ENCODE peak calls at places on chromosomes 13 and 19, in nine cellular contexts. G, B, Q, Y, V, X, F, C and N are unnamed samples.

GRCh38 chr19:19406878-19407639 is 1.6 kb downstream of the GATAD2A start:
- DNase-seq in C (no peak), B (peak; percentile 55), G (peak; percentile 37), Y (no peak), Q (no peak), V (no peak), X (peak; percentile 60), F (peak; percentile 23), N (no peak)

GRCh38 chr13:106496072-106496997 is 39.1 kb downstream of the EFNB2 start:
- DNase-seq in V (peak; percentile 58), Q (no peak), G (no peak), C (no peak), B (peak; percentile 47), F (no peak), Y (no peak), X (no peak), N (no peak)

GRCh38 chr13:75507027-75508001 is 25.3 kb upstream of the TBC1D4 start:
- DNase-seq in C (no peak), F (no peak), Q (no peak), X (no peak), G (no peak), B (no peak), Y (no peak), V (no peak), N (no peak)

GRCh38 chr13:113905018-113905417 is 41.1 kb upstream of the GAS6 start:
- DNase-seq in C (peak; percentile 16), V (no peak), B (no peak), G (no peak), Y (no peak), X (no peak), Q (no peak), F (no peak), N (no peak)

GRCh38 chr13:101416181-101417042 is at the start of gene NALCN:
- DNase-seq in F (no peak), V (no peak), Y (no peak), Q (no peak), G (no peak), C (no peak), B (peak; percentile 9), X (peak; percentile 63), N (no peak)

GRCh38 chr19:46240693-46241092 is 11.2 kb downstream of the IGFL1 start:
- DNase-seq in X (no peak), C (no peak), V (no peak), G (no peak), F (no peak), Q (no peak), Y (no peak), B (no peak), N (no peak)

GRCh38 chr19:3644351-3645066 is 17.9 kb upstream of the CACTIN start:
- DNase-seq in C (no peak), Y (no peak), V (no peak), Q (no peak), G (no peak), X (peak; percentile 70), B (peak; percentile 31), F (no peak), N (no peak)

GRCh38 chr13:66210677-66211076 is 1019.5 kb downstream of the PCDH9 start:
- DNase-seq in C (no peak), G (no peak), F (no peak), V (no peak), Q (peak; percentile 50), Y (no peak), X (peak; percentile 83), B (peak; percentile 91), N (no peak)

GRCh38 chr13:58960909-58961308 is 1202.8 kb downstream of the DIAPH3 start:
- DNase-seq in G (no peak), C (no peak), B (peak; percentile 44), Y (no peak), Q (no peak), V (no peak), F (no peak), X (no peak), N (no peak)

GRCh38 chr19:37986048-37986750 is 79.2 kb downstream of the SIPA1L3 start:
- DNase-seq in V (no peak), G (peak; percentile 11), X (no peak), Y (peak; percentile 56), Q (no peak), B (no peak), F (no peak), C (no peak), N (no peak)

GRCh38 chr13:110044521-110045200 is 258.3 kb upstream of the IRS2 start:
- DNase-seq in B (peak; percentile 14), Y (no peak), C (no peak), V (no peak), Q (no peak), X (peak; percentile 67), G (no peak), F (no peak), N (no peak)

GRCh38 chr13:60167121-60167520 is 3.4 kb upstream of the DIAPH3 start:
- DNase-seq in F (no peak), B (no peak), Q (no peak), C (no peak), G (no peak), Y (no peak), X (no peak), V (no peak), N (no peak)

GRCh38 chr13:60165391-60166099 is 1.8 kb upstream of the DIAPH3 start:
- DNase-seq in G (no peak), Q (peak; percentile 30), B (peak; percentile 76), X (peak; percentile 27), C (no peak), F (no peak), Y (no peak), V (no peak), N (no peak)

GRCh38 chr13:60170414-60170813 is 6.7 kb upstream of the DIAPH3 start:
- DNase-seq in Y (no peak), B (no peak), F (no peak), C (no peak), G (no peak), X (no peak), Q (no peak), V (no peak), N (no peak)

GRCh38 chr13:60174113-60174512 is 10.4 kb upstream of the DIAPH3 start:
- DNase-seq in Q (no peak), G (no peak), Y (no peak), V (no peak), B (no peak), C (no peak), F (no peak), X (no peak), N (no peak)

DNA sequence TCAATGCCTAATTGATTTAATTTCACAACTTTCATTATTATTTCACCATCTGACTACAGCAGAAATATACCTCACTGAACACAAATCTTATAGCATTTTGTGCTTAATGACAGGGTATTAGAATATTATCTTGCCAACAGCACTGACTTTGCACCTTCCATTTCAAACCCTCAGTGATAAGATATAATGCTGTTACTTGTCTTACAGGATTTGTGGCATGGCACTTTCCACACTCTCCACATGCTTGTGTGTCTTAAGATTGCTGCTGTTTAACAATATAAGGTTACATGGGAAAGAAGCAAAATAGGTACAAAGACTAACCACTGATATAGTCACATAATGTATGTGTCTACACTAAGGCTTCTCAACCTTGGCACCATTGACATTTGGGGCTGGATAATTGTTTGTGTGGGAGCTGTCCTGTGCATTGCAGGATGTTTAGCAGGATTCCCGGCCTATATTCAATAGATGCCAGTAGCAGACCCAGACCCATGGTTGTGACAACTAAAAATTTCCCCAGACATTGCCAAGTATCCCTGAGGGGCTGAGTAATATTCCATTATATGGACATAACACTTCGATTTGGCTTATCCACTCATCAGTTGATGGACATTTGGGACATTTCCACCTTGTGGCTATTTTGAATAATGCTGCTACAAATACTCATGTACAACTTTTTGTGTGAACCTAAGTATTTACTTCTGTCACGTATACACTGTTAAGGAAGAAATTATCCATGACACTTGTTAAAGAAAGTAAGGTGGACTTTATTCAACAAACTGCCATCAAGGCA is 5.7 kb upstream of the DIAPH3 start:
- DNase-seq in V (no peak), X (no peak), G (no peak), Y (no peak), C (no peak), Q (no peak), F (no peak), B (no peak), N (no peak)
- TF ChIP-seq CTCF in V (no peak), X (no peak), G (no peak), Y (peak; percentile 3), C (no peak), Q (peak; percentile 6), F (no peak), B (no peak), N (no peak)

GRCh38 chr19:39874404-39874803 is 28.2 kb upstream of the FBL start:
- DNase-seq in Y (no peak), C (no peak), Q (no peak), X (no peak), G (no peak), F (no peak), V (no peak), B (no peak), N (no peak)
- TF ChIP-seq CTCF in Y (no peak), C (no peak), Q (no peak), X (no peak), G (no peak), F (no peak), V (no peak), B (no peak), N (no peak)

GRCh38 chr19:1936430-1936829 is 4.5 kb upstream of the CSNK1G2 start:
- DNase-seq in V (no peak), F (no peak), X (no peak), G (no peak), Y (no peak), Q (no peak), C (no peak), B (no peak), N (no peak)

GRCh38 chr19:1933245-1933644 is 7.7 kb upstream of the CSNK1G2 start:
- DNase-seq in G (no peak), F (no peak), Y (no peak), B (no peak), C (no peak), X (no peak), Q (no peak), V (no peak), N (peak; percentile 61)

GRCh38 chr19:1936916-1937610 is 3.9 kb upstream of the CSNK1G2 start:
- DNase-seq in Y (no peak), V (no peak), F (no peak), G (no peak), C (no peak), B (no peak), X (no peak), Q (no peak), N (no peak)

GRCh38 chr19:1933942-1934341 is 7.0 kb upstream of the CSNK1G2 start:
- DNase-seq in C (no peak), Y (no peak), V (no peak), F (no peak), X (no peak), G (no peak), Q (no peak), B (no peak), N (no peak)

GRCh38 chr19:1935484-1936208 is 5.3 kb upstream of the CSNK1G2 start:
- DNase-seq in B (peak; percentile 84), C (no peak), V (no peak), F (no peak), X (peak; percentile 38), Q (no peak), G (peak; percentile 39), Y (no peak), N (no peak)
- TF ChIP-seq CTCF in B (no peak), C (no peak), V (no peak), F (no peak), X (no peak), Q (no peak), G (no peak), Y (no peak), N (no peak)

GRCh38 chr13:25753976-25754375 is 297.8 kb downstream of the SHISA2 start:
- DNase-seq in G (no peak), Q (no peak), C (no peak), Y (no peak), X (no peak), B (no peak), F (no peak), V (no peak), N (no peak)
- TF ChIP-seq CTCF in G (no peak), Q (no peak), C (no peak), Y (no peak), X (no peak), B (no peak), F (no peak), V (no peak), N (no peak)